ENCODE peak calls at places on chromosomes 3 and 15, in seven cellular contexts. I is NB4, O is heart right ventricle, F is lower lobe of right lung, D is BJ, K is GM13976, Z is foreskin fibroblast. V is an unnamed sample.

GRCh38 chr15:27692438-27692837 is 406.7 kb downstream of the OCA2 start:
- DNase-seq in Z (no peak), O (no peak), K (no peak), D (no peak), F (no peak), I (no peak), V (no peak)

GRCh38 chr3:120448707-120449650 is 1.8 kb downstream of the FSTL1 start:
- DNase-seq in D (peak), K (no peak), Z (peak), F (no peak), O (no peak), I (no peak), V (no peak)

GRCh38 chr3:100105536-100105935 is 8.8 kb downstream of the FILIP1L start:
- DNase-seq in K (peak), I (peak), F (no peak), Z (peak), O (no peak), D (no peak), V (no peak)

GRCh38 chr3:57582470-57583168 is 14.5 kb downstream of the ARF4 start:
- DNase-seq in D (no peak), I (peak), F (no peak), O (no peak), Z (peak), K (no peak), V (no peak)

GRCh38 chr3:159032311-159032710 is 230.5 kb downstream of the MFSD1 start:
- DNase-seq in D (no peak), O (no peak), F (no peak), I (no peak), Z (peak), K (no peak), V (no peak)

GRCh38 chr3:108603689-108604088 is 14.2 kb downstream of the DZIP3 start:
- DNase-seq in O (no peak), Z (peak), K (no peak), D (no peak), F (no peak), I (peak), V (no peak)

GRCh38 chr3:43345877-43346276 is 59.5 kb downstream of the SNRK start:
- DNase-seq in K (no peak), F (no peak), Z (peak), I (no peak), O (no peak), D (no peak), V (no peak)

GRCh38 chr3:105938101-105938500 is 69.3 kb upstream of the CBLB start:
- DNase-seq in F (no peak), K (no peak), O (no peak), D (no peak), Z (peak), I (no peak), V (no peak)

GRCh38 chr15:60006203-60006782 is 2.2 kb downstream of the FOXB1 start:
- DNase-seq in I (peak), F (peak), Z (peak), O (no peak), D (no peak), K (peak), V (peak)

GRCh38 chr3:160343132-160343531 is 55.9 kb downstream of the IFT80 start:
- DNase-seq in I (peak), K (peak), Z (peak), O (no peak), D (no peak), F (no peak), V (no peak)

GRCh38 chr15:85479071-85479647 is 98.8 kb downstream of the AKAP13 start:
- DNase-seq in F (no peak), I (no peak), O (no peak), D (no peak), Z (peak), K (no peak), V (no peak)

GRCh38 chr3:98453827-98454226 is 9.2 kb upstream of the OR5K1 start:
- DNase-seq in Z (no peak), F (no peak), D (no peak), O (no peak), I (no peak), K (no peak), V (no peak)

GRCh38 chr3:98454929-98455328 is 8.1 kb upstream of the OR5K1 start:
- DNase-seq in I (peak), F (no peak), Z (no peak), O (no peak), K (no peak), D (no peak), V (no peak)

GRCh38 chr3:98449606-98450193 is 13.3 kb upstream of the OR5K1 start:
- DNase-seq in F (no peak), Z (no peak), K (no peak), D (no peak), I (peak), O (no peak), V (no peak)

GRCh38 chr3:98445949-98446406 is 17.0 kb upstream of the OR5K1 start:
- DNase-seq in K (peak), F (no peak), I (no peak), D (no peak), Z (no peak), O (no peak), V (no peak)

GRCh38 chr3:98450372-98450771 is 12.6 kb upstream of the OR5K1 start:
- DNase-seq in O (no peak), K (no peak), I (no peak), F (no peak), D (no peak), Z (no peak), V (no peak)
- TF ChIP-seq CTCF in O (no peak), K (no peak), I (no peak), F (no peak), D (no peak), Z (no peak), V (no peak)

DNA sequence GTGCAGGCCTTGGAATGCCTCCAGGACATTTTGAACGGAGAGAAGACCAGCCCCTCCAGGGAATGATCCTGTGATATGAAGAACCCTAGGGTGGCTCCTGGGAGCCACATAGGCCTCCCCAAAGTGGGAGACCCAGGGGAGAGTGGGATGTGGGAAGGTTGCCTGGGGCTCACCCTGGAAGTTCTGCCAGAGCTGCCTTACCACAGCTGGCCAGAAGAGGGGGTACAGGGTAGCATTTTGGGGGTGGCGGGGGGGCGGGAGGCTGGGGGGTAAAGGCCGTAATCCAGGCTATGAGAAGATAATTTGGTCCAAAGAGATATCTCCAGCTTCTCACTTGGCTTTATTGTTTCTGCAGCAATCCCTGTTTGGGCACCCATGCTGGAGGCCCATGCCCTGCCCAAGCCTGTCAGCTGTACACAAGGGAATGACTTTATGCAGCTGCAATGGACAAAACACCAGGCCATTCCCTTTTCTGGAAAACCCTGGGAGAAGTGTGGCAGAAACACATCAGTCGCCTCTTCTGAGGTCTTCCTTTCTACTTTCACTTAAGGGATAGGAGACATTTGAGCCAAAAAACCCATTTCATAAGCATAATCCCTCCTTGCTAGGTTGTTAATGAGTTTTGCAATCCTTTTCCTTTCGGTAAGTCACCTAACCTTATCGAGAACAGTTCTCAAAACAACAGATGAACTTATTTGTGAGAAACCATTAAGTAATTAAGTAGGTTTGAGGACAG is 11.0 kb upstream of the MUSTN1 start:
- DNase-seq in K (no peak), F (no peak), Z (peak), I (no peak), D (no peak), O (no peak), V (no peak)
- TF ChIP-seq CTCF in K (peak), F (peak), Z (peak), I (peak), D (peak), O (peak), V (peak)

DNA sequence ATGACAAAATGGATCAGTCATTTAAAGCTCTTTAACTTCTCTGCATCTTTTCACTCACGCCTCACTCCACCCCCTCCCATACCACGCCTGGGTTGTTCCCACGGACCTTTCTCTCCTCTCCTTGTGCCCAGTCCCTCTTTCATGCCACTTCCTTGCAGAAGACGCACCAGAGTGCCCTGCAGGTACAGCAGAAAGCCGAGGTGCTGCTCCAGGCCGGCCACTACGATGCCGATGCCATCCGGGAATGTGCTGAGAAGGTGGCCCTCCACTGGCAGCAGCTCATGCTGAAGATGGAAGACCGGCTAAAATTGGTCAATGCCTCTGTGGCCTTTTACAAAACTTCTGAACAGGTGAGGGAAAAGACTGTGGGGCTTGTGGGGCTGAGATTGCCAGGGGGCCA is 296.1 kb upstream of the UMPS start:
- DNase-seq in D (no peak), K (no peak), Z (no peak), O (no peak), I (no peak), F (no peak), V (no peak)
- TF ChIP-seq CTCF in D (no peak), K (no peak), Z (no peak), O (no peak), I (no peak), F (no peak), V (no peak)

GRCh38 chr3:44661189-44661588 is 12.7 kb downstream of the ZNF35 start:
- DNase-seq in I (no peak), D (no peak), Z (no peak), K (no peak), O (no peak), F (no peak), V (no peak)
- TF ChIP-seq CTCF in I (no peak), D (peak), Z (peak), K (no peak), O (no peak), F (no peak), V (no peak)

V was measured in natural killer cell.